ENCODE peak calls at places on chromosomes 11 and 22, in nine cellular contexts. E is psoas muscle; Q is neural progenitor cell; R is heart left ventricle; C is naive thymus-derived CD4-positive, alpha-beta T cell; U is prostate gland; W is lower lobe of right lung; X is heart right ventricle; L is kidney. I is an unnamed sample.
A peak's percentile ranks its signal among the peaks of the same experiment; 100 is the strongest.

GRCh38 chr11:12079726-12080556 is 30.4 kb upstream of the MICAL2 start:
- DNase-seq in E (peak; percentile 60), Q (no peak), R (peak; percentile 74), C (no peak), U (no peak), W (no peak), X (peak; percentile 60), L (peak; percentile 85), I (no peak)

GRCh38 chr22:21052715-21053459 is 7.1 kb downstream of the LRRC74B start:
- DNase-seq in E (no peak), Q (no peak), R (peak; percentile 9), C (no peak), U (no peak), W (no peak), X (no peak), L (peak; percentile 29), I (peak; percentile 37)

GRCh38 chr11:1953489-1954284 is 6.6 kb downstream of the MRPL23 start:
- DNase-seq in E (no peak), Q (no peak), R (no peak), C (no peak), U (peak; percentile 3), W (peak; percentile 38), X (peak; percentile 19), L (peak; percentile 20), I (peak; percentile 77)

GRCh38 chr22:11307996-11308395 is 4220.0 kb upstream of the OR11H1 start:
- DNase-seq in E (no peak), Q (no peak), R (no peak), C (no peak), U (no peak), W (no peak), X (no peak), L (no peak), I (no peak)

GRCh38 chr11:2072551-2073261 is 66.5 kb downstream of the IGF2 start:
- DNase-seq in E (no peak), Q (no peak), R (no peak), C (no peak), U (no peak), W (no peak), X (no peak), L (no peak), I (peak; percentile 59)

GRCh38 chr22:47854226-47854625 is 1091.8 kb downstream of the TBC1D22A start:
- DNase-seq in E (no peak), Q (no peak), R (no peak), C (no peak), U (no peak), W (no peak), X (no peak), L (no peak), I (no peak)

GRCh38 chr22:37501176-37501609 is 15.0 kb upstream of the MFNG start:
- DNase-seq in E (peak; percentile 32), Q (no peak), R (peak; percentile 81), C (no peak), U (no peak), W (no peak), X (peak; percentile 77), L (peak; percentile 88), I (no peak)

GRCh38 chr11:93842461-93842860 is 8.0 kb downstream of the VSTM5 start:
- DNase-seq in E (no peak), Q (no peak), R (no peak), C (no peak), U (no peak), W (no peak), X (no peak), L (no peak), I (no peak)

GRCh38 chr22:23557036-23557435 is 23.1 kb downstream of the IGLL1 start:
- DNase-seq in E (no peak), Q (no peak), R (no peak), C (no peak), U (no peak), W (no peak), X (no peak), L (peak; percentile 64), I (peak; percentile 47)

GRCh38 chr22:46457502-46458488 is 79.6 kb downstream of the CELSR1 start:
- DNase-seq in E (no peak), Q (peak; percentile 41), R (no peak), C (no peak), U (no peak), W (no peak), X (no peak), L (peak; percentile 64), I (no peak)

GRCh38 chr22:31347251-31348008 is 1.3 kb upstream of the PATZ1 start:
- DNase-seq in E (peak; percentile 64), Q (peak; percentile 80), R (peak; percentile 77), C (peak; percentile 55), U (peak; percentile 62), W (peak; percentile 75), X (peak; percentile 72), L (peak; percentile 89), I (peak; percentile 90)

GRCh38 chr22:38613588-38613987 is 42.6 kb downstream of the FAM227A start:
- DNase-seq in E (no peak), Q (no peak), R (no peak), C (no peak), U (no peak), W (no peak), X (no peak), L (no peak), I (no peak)

GRCh38 chr22:32644252-32645100 is 157.0 kb upstream of the TIMP3 start:
- DNase-seq in E (peak; percentile 57), Q (no peak), R (peak; percentile 77), C (peak; percentile 34), U (peak; percentile 89), W (peak; percentile 73), X (peak; percentile 80), L (peak; percentile 90), I (peak; percentile 82)

GRCh38 chr11:12182650-12183511 is 72.5 kb downstream of the MICAL2 start:
- DNase-seq in E (peak; percentile 40), Q (no peak), R (peak; percentile 73), C (no peak), U (no peak), W (no peak), X (peak; percentile 74), L (peak; percentile 81), I (no peak)

DNA sequence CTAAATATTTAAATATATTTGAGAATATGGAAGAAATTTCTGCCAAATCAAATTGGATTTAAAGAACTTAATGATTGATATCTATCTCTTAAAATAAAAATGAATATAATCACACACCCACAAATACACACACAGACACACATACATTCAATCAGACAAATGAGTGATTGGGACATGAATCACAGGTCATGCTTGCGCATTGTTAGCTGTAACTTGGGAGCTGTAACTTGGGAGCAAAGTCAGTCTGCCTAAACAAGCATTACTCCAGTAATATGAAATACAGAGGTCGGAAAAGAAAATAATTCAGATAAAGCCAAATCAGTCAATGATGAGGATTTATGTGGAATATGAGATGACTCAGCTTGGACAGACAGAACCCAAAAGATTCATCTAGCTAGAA is 1.4 kb downstream of the OR56B1 start:
- DNase-seq in E (no peak), Q (no peak), R (no peak), C (no peak), U (no peak), W (no peak), X (no peak), L (no peak), I (no peak)
- H3K4me1 ChIP-seq in E (no peaks in the 10 kb centered on the region), Q (no peaks in the 10 kb centered on the region), R (no peaks in the 10 kb centered on the region), C (no peaks in the 10 kb centered on the region), U (no peaks in the 10 kb centered on the region), W (no peaks in the 10 kb centered on the region), X (no peaks in the 10 kb centered on the region), L (no peaks in the 10 kb centered on the region), I (no peaks in the 10 kb centered on the region)

GRCh38 chr22:19849800-19850481 is 4.7 kb downstream of the GNB1L start:
- DNase-seq in E (no peak), Q (no peak), R (no peak), C (no peak), U (peak; percentile 90), W (peak; percentile 81), X (no peak), L (peak; percentile 51), I (no peak)

GRCh38 chr22:19850482-19851109 is 4.1 kb downstream of the GNB1L start:
- DNase-seq in E (no peak), Q (no peak), R (no peak), C (no peak), U (no peak), W (no peak), X (no peak), L (peak; percentile 58), I (no peak)

GRCh38 chr22:19852177-19852781 is 2.4 kb downstream of the GNB1L start:
- DNase-seq in E (no peak), Q (no peak), R (no peak), C (no peak), U (no peak), W (no peak), X (no peak), L (peak; percentile 60), I (no peak)

GRCh38 chr22:19853058-19853878 is 1.4 kb downstream of the GNB1L start:
- DNase-seq in E (no peak), Q (no peak), R (no peak), C (no peak), U (no peak), W (no peak), X (no peak), L (peak; percentile 61), I (no peak)

DNA sequence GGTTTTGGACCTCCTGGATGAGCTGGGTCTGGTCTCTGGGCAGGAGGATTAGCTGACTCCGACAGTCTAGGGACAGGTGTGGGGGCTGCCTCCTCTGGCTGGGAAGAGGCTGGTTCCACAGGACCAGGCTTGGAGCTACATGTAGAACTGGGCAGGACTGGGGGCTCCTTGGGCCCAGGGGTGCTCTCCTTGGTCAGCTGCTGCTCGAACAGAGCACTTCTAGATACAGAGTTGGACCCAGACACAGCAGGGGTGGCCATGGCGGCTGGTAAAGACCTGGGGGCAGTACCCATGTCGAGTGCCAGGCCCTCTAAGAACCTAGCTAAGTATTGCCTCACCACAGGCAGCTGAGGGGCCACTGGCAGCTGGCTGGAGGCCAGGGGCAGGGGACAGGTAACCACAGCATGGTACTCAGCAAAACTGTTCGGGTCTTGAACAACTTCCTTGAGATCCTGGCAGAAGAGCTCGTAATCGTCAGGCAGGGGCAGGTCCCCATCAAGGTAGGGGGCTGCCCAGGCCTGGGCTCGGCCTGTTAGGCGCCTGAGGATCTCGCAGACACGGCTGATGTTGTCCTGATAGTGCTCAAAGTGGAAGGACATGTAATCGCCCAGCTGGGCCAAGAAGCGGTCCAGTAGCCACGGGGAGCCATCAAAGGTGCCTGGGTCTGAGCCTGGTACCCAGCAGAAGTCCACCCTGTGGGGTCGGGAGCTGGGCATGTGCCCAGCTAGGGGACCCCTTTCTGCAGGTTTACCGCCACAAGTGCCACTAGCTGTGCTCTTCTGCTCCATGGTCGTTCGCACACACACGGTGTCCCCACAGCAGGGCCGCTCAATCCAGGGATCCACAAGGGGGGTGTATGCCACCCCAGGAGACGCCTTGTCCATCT is 3.1 kb downstream of the GNB1L start:
- DNase-seq in E (no peak), Q (no peak), R (no peak), C (no peak), U (no peak), W (peak; percentile 62), X (no peak), L (peak; percentile 57), I (no peak)
- H3K4me1 ChIP-seq in E (peaks cover 34% of the 10 kb centered on the region), Q (peaks cover 17% of the 10 kb centered on the region), R (peaks cover 27% of the 10 kb centered on the region), C (peaks cover 19% of the 10 kb centered on the region), U (peaks cover 42% of the 10 kb centered on the region), W (peaks cover 71% of the 10 kb centered on the region), X (peaks cover 27% of the 10 kb centered on the region), L (peaks cover 34% of the 10 kb centered on the region), I (peaks cover 58% of the 10 kb centered on the region)

GRCh38 chr11:68325894-68326220 is 13.5 kb downstream of the LRP5 start:
- DNase-seq in E (no peak), Q (no peak), R (no peak), C (no peak), U (no peak), W (no peak), X (no peak), L (no peak), I (no peak)
- H3K4me1 ChIP-seq in E (peaks cover 49% of the 10 kb centered on the region), Q (peaks cover 54% of the 10 kb centered on the region), R (peaks cover 53% of the 10 kb centered on the region), C (peaks cover 43% of the 10 kb centered on the region), U (no peaks in the 10 kb centered on the region), W (peaks cover 80% of the 10 kb centered on the region), X (peaks cover 97% of the 10 kb centered on the region), L (peaks cover 58% of the 10 kb centered on the region), I (peaks cover 33% of the 10 kb centered on the region)

GRCh38 chr11:11032072-11032471 is 174.2 kb upstream of the ZBED5 start:
- DNase-seq in E (no peak), Q (no peak), R (no peak), C (no peak), U (no peak), W (no peak), X (no peak), L (no peak), I (no peak)
- H3K4me1 ChIP-seq in E (no peaks in the 10 kb centered on the region), Q (no peaks in the 10 kb centered on the region), R (no peaks in the 10 kb centered on the region), C (peaks cover 2% of the 10 kb centered on the region), U (no peaks in the 10 kb centered on the region), W (no peaks in the 10 kb centered on the region), X (no peaks in the 10 kb centered on the region), L (peaks cover 2% of the 10 kb centered on the region), I (no peaks in the 10 kb centered on the region)

I was measured in spleen.